ENCODE peak calls at places on chromosome 3, in four cellular contexts. One of them, this sample, is unnamed.

GRCh38 chr3:116085456-116085855 is 359.8 kb downstream of the LSAMP start:
- DNase-seq in GM23338: no peak
- DNase-seq in GM12878: no peak
- DNase-seq in GM23248: no peak
- DNase-seq in this sample: no peak

GRCh38 chr3:40464339-40465110 is 7.4 kb downstream of the RPL14 start:
- DNase-seq in GM12878: no peak
- DNase-seq in GM23338: no peak
- DNase-seq in GM23248: no peak
- DNase-seq in this sample: no peak

GRCh38 chr3:170469151-170470062 is 50.7 kb downstream of the CLDN11 start:
- DNase-seq in GM12878: no peak
- DNase-seq in GM23248: peak
- DNase-seq in GM23338: no peak
- DNase-seq in this sample: no peak

GRCh38 chr3:42830437-42831320 is 21.4 kb downstream of the ACKR2 start:
- DNase-seq in GM12878: no peak
- DNase-seq in GM23338: peak
- DNase-seq in GM23248: peak
- DNase-seq in this sample: peak

GRCh38 chr3:95172549-95172948 is 1109.7 kb downstream of the NSUN3 start:
- DNase-seq in GM12878: no peak
- DNase-seq in GM23338: peak
- DNase-seq in GM23248: no peak
- DNase-seq in this sample: no peak

GRCh38 chr3:10471337-10471721 is 34.1 kb downstream of the ATP2B2 start:
- DNase-seq in GM23338: peak
- DNase-seq in GM12878: no peak
- DNase-seq in GM23248: no peak
- DNase-seq in this sample: no peak

GRCh38 chr3:171228228-171228627 is 201.7 kb upstream of the SLC2A2 start:
- DNase-seq in GM12878: no peak
- DNase-seq in GM23248: no peak
- DNase-seq in GM23338: no peak
- DNase-seq in this sample: no peak

GRCh38 chr3:10404876-10405275 is 84.0 kb upstream of the SEC13 start:
- DNase-seq in GM12878: no peak
- DNase-seq in GM23248: no peak
- DNase-seq in GM23338: no peak
- DNase-seq in this sample: no peak

GRCh38 chr3:115834068-115834467 is 210.8 kb downstream of the GAP43 start:
- DNase-seq in GM23338: no peak
- DNase-seq in GM12878: no peak
- DNase-seq in GM23248: peak
- DNase-seq in this sample: no peak

GRCh38 chr3:73214846-73215245 is 153.4 kb downstream of the EBLN2 start:
- DNase-seq in GM23248: peak
- DNase-seq in GM12878: no peak
- DNase-seq in GM23338: no peak
- DNase-seq in this sample: no peak

GRCh38 chr3:186241910-186242821 is 119.9 kb downstream of the DGKG start:
- DNase-seq in GM23248: peak
- DNase-seq in GM12878: no peak
- DNase-seq in GM23338: peak
- DNase-seq in this sample: peak

GRCh38 chr3:14474363-14475081 is 65.6 kb downstream of the GRIP2 start:
- DNase-seq in GM12878: no peak
- DNase-seq in GM23248: no peak
- DNase-seq in GM23338: no peak
- DNase-seq in this sample: no peak
- H3K27ac ChIP-seq in GM12878: no peak
- H3K27ac ChIP-seq in GM23248: no peak
- H3K27ac ChIP-seq in GM23338: no peak
- H3K27ac ChIP-seq in this sample: no peak

DNA sequence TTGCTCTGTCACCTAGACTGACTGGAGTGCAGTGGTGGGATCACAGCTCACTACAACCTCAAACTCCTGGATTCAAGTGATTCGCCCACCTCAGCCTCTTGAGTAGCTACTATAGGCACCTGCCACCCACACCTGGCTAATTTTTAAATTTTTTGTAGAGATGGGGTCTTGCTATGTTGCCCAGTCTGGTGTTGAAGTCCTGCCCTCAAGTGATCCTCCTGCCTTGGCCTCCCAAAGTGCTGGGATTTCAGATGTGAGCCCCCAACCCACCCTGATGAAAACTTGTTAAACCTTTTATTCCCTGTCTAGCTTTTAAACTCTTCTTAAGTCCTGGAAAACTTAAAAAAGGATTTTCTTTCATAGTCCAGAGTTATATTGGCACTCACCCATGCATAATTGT is 2.6 kb downstream of the ECT2 start:
- DNase-seq in GM23338: no peak
- DNase-seq in GM23248: no peak
- DNase-seq in GM12878: no peak
- DNase-seq in this sample: no peak
- H3K4me3 ChIP-seq in GM23338: no peak
- H3K4me3 ChIP-seq in GM23248: no peak
- H3K4me3 ChIP-seq in GM12878: no peak
- H3K4me3 ChIP-seq in this sample: peak

GRCh38 chr3:160100610-160101009 is 112.0 kb downstream of the IL12A start:
- DNase-seq in GM12878: no peak
- DNase-seq in GM23248: no peak
- DNase-seq in GM23338: no peak
- DNase-seq in this sample: no peak

GRCh38 chr3:160098261-160098908 is 109.8 kb downstream of the IL12A start:
- DNase-seq in GM23248: peak
- DNase-seq in GM23338: no peak
- DNase-seq in GM12878: no peak
- DNase-seq in this sample: no peak

GRCh38 chr3:160097478-160097877 is 108.8 kb downstream of the IL12A start:
- DNase-seq in GM23248: no peak
- DNase-seq in GM23338: no peak
- DNase-seq in GM12878: no peak
- DNase-seq in this sample: no peak

GRCh38 chr3:160099855-160100254 is 111.2 kb downstream of the IL12A start:
- DNase-seq in GM12878: peak
- DNase-seq in GM23248: no peak
- DNase-seq in GM23338: no peak
- DNase-seq in this sample: no peak

GRCh38 chr3:160098946-160099626 is 110.5 kb downstream of the IL12A start:
- DNase-seq in GM23248: peak
- DNase-seq in GM12878: no peak
- DNase-seq in GM23338: no peak
- DNase-seq in this sample: no peak
- H3K4me2 ChIP-seq in GM23248: no peak
- H3K4me2 ChIP-seq in GM12878: no peak
- H3K4me2 ChIP-seq in GM23338: no peak
- H3K4me2 ChIP-seq in this sample: no peak

GRCh38 chr3:189169728-189170127 is 2.0 kb upstream of the TPRG1 start:
- DNase-seq in GM23248: peak
- DNase-seq in GM23338: peak
- DNase-seq in GM12878: no peak
- DNase-seq in this sample: peak

GRCh38 chr3:189170559-189170958 is 1.2 kb upstream of the TPRG1 start:
- DNase-seq in GM12878: no peak
- DNase-seq in GM23338: no peak
- DNase-seq in GM23248: no peak
- DNase-seq in this sample: no peak

GRCh38 chr3:189172668-189173419 is 1.1 kb downstream of the TPRG1 start:
- DNase-seq in GM23338: no peak
- DNase-seq in GM23248: no peak
- DNase-seq in GM12878: no peak
- DNase-seq in this sample: no peak

GRCh38 chr3:189168711-189169110 is 3.1 kb upstream of the TPRG1 start:
- DNase-seq in GM23338: no peak
- DNase-seq in GM12878: no peak
- DNase-seq in GM23248: no peak
- DNase-seq in this sample: no peak

GRCh38 chr3:189171707-189172106 is at the start of gene TPRG1:
- DNase-seq in GM23338: peak
- DNase-seq in GM23248: no peak
- DNase-seq in GM12878: no peak
- DNase-seq in this sample: no peak
- H3K27ac ChIP-seq in GM23338: no peak
- H3K27ac ChIP-seq in GM23248: no peak
- H3K27ac ChIP-seq in GM12878: no peak
- H3K27ac ChIP-seq in this sample: no peak